ENCODE peak calls at places on chromosomes 6 and 20, in four cellular contexts. U is T-helper 1 cell; R is central memory CD8-positive, alpha-beta T cell; Y is AG10803. S is an unnamed sample.

GRCh38 chr6:4274382-4275082 is 139.2 kb upstream of the ECI2 start:
- DNase-seq in Y (no peak), U (no peak), R (no peak), S (no peak)

GRCh38 chr6:156933201-156934053 is 156.2 kb downstream of the ARID1B start:
- DNase-seq in U (no peak), Y (no peak), R (no peak), S (no peak)

GRCh38 chr20:24673678-24674570 is 204.5 kb downstream of the SYNDIG1 start:
- DNase-seq in Y (peak), R (no peak), U (no peak), S (no peak)

GRCh38 chr6:157428418-157429202 is 47.6 kb downstream of the ZDHHC14 start:
- DNase-seq in Y (no peak), U (no peak), R (no peak), S (no peak)

GRCh38 chr6:2509746-2510145 is 241.0 kb downstream of the MYLK4 start:
- DNase-seq in Y (no peak), R (no peak), U (no peak), S (no peak)

GRCh38 chr20:1108437-1108920 is 9.9 kb upstream of the PSMF1 start:
- DNase-seq in Y (peak), U (peak), R (peak), S (no peak)

GRCh38 chr6:138724015-138724414 is 49.6 kb upstream of the CCDC28A start:
- DNase-seq in Y (peak), U (no peak), R (no peak), S (no peak)

GRCh38 chr6:121670511-121670910 is 235.1 kb downstream of the GJA1 start:
- DNase-seq in Y (no peak), R (no peak), U (no peak), S (no peak)

GRCh38 chr6:34462561-34462971 is 3.3 kb upstream of the PACSIN1 start:
- DNase-seq in U (no peak), Y (peak), R (no peak), S (no peak)

GRCh38 chr6:26575494-26575939 is 21.2 kb upstream of the ABT1 start:
- DNase-seq in Y (no peak), R (no peak), U (no peak), S (no peak)

GRCh38 chr6:35500782-35501181 is 3.9 kb upstream of the TEAD3 start:
- DNase-seq in R (no peak), Y (peak), U (no peak), S (peak)

GRCh38 chr6:154352898-154353585 is 3.6 kb downstream of the IPCEF1 start:
- DNase-seq in U (no peak), Y (no peak), R (no peak), S (no peak)

GRCh38 chr20:6632187-6632586 is 135.3 kb upstream of the BMP2 start:
- DNase-seq in U (no peak), R (no peak), Y (peak), S (no peak)

GRCh38 chr6:97702226-97702625 is 419.2 kb upstream of the MMS22L start:
- DNase-seq in R (no peak), U (no peak), Y (peak), S (no peak)

GRCh38 chr20:49594143-49594928 is 26.4 kb upstream of the PTGIS start:
- DNase-seq in U (no peak), Y (peak), R (no peak), S (peak)

GRCh38 chr6:106569444-106569843 is 59.9 kb downstream of the RTN4IP1 start:
- DNase-seq in R (no peak), Y (no peak), U (no peak), S (no peak)

GRCh38 chr6:42255050-42255449 is 37.4 kb upstream of the MRPS10 start:
- DNase-seq in U (no peak), R (no peak), Y (peak), S (peak)

GRCh38 chr6:32763417-32763816 is at the start of gene HLA-DQB2:
- DNase-seq in U (no peak), Y (no peak), R (no peak), S (no peak)

GRCh38 chr6:136288566-136289326 is 900 bp downstream of the BCLAF1 start:
- DNase-seq in R (peak), U (peak), Y (peak), S (peak)

S was measured in BJ.